ENCODE peak calls at places on chromosomes 2 and 18, in ten cellular contexts. One of them, this sample, is unnamed.

GRCh38 chr2:229178706-229179105 is 92.4 kb downstream of the PID1 start:
- DNase-seq in heart left ventricle: no peak
- DNase-seq in breast epithelium: no peak
- DNase-seq in HepG2: no peak
- DNase-seq in ovary: no peak
- DNase-seq in H54: no peak
- DNase-seq in transverse colon: no peak
- DNase-seq in A549: no peak
- DNase-seq in lower leg skin: no peak
- DNase-seq in GM12878: no peak
- DNase-seq in this sample: no peak

GRCh38 chr18:8423051-8423558 is 186.1 kb upstream of the RAB12 start:
- DNase-seq in heart left ventricle: no peak
- DNase-seq in breast epithelium: no peak
- DNase-seq in HepG2: peak
- DNase-seq in ovary: no peak
- DNase-seq in H54: peak
- DNase-seq in transverse colon: no peak
- DNase-seq in A549: no peak
- DNase-seq in lower leg skin: no peak
- DNase-seq in GM12878: no peak
- DNase-seq in this sample: no peak

GRCh38 chr2:160063266-160063665 is 851 bp upstream of the PLA2R1 start:
- DNase-seq in heart left ventricle: no peak
- DNase-seq in breast epithelium: no peak
- DNase-seq in HepG2: no peak
- DNase-seq in ovary: no peak
- DNase-seq in H54: no peak
- DNase-seq in transverse colon: no peak
- DNase-seq in A549: no peak
- DNase-seq in lower leg skin: no peak
- DNase-seq in GM12878: no peak
- DNase-seq in this sample: no peak

GRCh38 chr2:9408641-9409151 is 14.6 kb downstream of the ITGB1BP1 start:
- DNase-seq in heart left ventricle: no peak
- DNase-seq in breast epithelium: no peak
- DNase-seq in HepG2: no peak
- DNase-seq in ovary: no peak
- DNase-seq in H54: no peak
- DNase-seq in transverse colon: no peak
- DNase-seq in A549: no peak
- DNase-seq in lower leg skin: no peak
- DNase-seq in GM12878: no peak
- DNase-seq in this sample: peak

GRCh38 chr2:25790074-25790473 is 88.2 kb downstream of the ASXL2 start:
- DNase-seq in heart left ventricle: no peak
- DNase-seq in breast epithelium: no peak
- DNase-seq in HepG2: no peak
- DNase-seq in ovary: no peak
- DNase-seq in H54: no peak
- DNase-seq in transverse colon: no peak
- DNase-seq in A549: no peak
- DNase-seq in lower leg skin: no peak
- DNase-seq in GM12878: no peak
- DNase-seq in this sample: no peak

GRCh38 chr2:121285077-121285449 is at the start of gene TFCP2L1:
- DNase-seq in heart left ventricle: no peak
- DNase-seq in breast epithelium: peak
- DNase-seq in HepG2: no peak
- DNase-seq in ovary: no peak
- DNase-seq in H54: no peak
- DNase-seq in transverse colon: peak
- DNase-seq in A549: peak
- DNase-seq in lower leg skin: no peak
- DNase-seq in GM12878: no peak
- DNase-seq in this sample: peak

GRCh38 chr2:85537600-85538506 is 1.1 kb upstream of the MAT2A start:
- DNase-seq in heart left ventricle: peak
- DNase-seq in breast epithelium: peak
- DNase-seq in HepG2: peak
- DNase-seq in ovary: peak
- DNase-seq in H54: no peak
- DNase-seq in transverse colon: peak
- DNase-seq in A549: peak
- DNase-seq in lower leg skin: peak
- DNase-seq in GM12878: no peak
- DNase-seq in this sample: peak

GRCh38 chr2:65477590-65477989 is 45.2 kb upstream of the SPRED2 start:
- DNase-seq in heart left ventricle: no peak
- DNase-seq in breast epithelium: no peak
- DNase-seq in HepG2: no peak
- DNase-seq in ovary: no peak
- DNase-seq in H54: no peak
- DNase-seq in transverse colon: no peak
- DNase-seq in A549: no peak
- DNase-seq in lower leg skin: no peak
- DNase-seq in GM12878: no peak
- DNase-seq in this sample: no peak

GRCh38 chr2:204753841-204754240 is 208.6 kb downstream of the PARD3B start:
- DNase-seq in heart left ventricle: no peak
- DNase-seq in breast epithelium: no peak
- DNase-seq in HepG2: no peak
- DNase-seq in ovary: no peak
- DNase-seq in H54: no peak
- DNase-seq in transverse colon: no peak
- DNase-seq in A549: no peak
- DNase-seq in lower leg skin: no peak
- DNase-seq in GM12878: no peak
- DNase-seq in this sample: no peak

GRCh38 chr2:90069290-90069894 is 1377.9 kb downstream of the RPIA start:
- DNase-seq in heart left ventricle: no peak
- DNase-seq in breast epithelium: no peak
- DNase-seq in HepG2: peak
- DNase-seq in ovary: no peak
- DNase-seq in H54: peak
- DNase-seq in transverse colon: peak
- DNase-seq in A549: peak
- DNase-seq in lower leg skin: no peak
- DNase-seq in GM12878: no peak
- DNase-seq in this sample: peak

GRCh38 chr2:110114801-110115200 is 821 bp downstream of the MALL start:
- DNase-seq in heart left ventricle: no peak
- DNase-seq in breast epithelium: no peak
- DNase-seq in HepG2: no peak
- DNase-seq in ovary: no peak
- DNase-seq in H54: no peak
- DNase-seq in transverse colon: peak
- DNase-seq in A549: peak
- DNase-seq in lower leg skin: no peak
- DNase-seq in GM12878: no peak
- DNase-seq in this sample: no peak

GRCh38 chr2:110114007-110114591 is 1.5 kb downstream of the MALL start:
- DNase-seq in heart left ventricle: peak
- DNase-seq in breast epithelium: no peak
- DNase-seq in HepG2: peak
- DNase-seq in ovary: no peak
- DNase-seq in H54: peak
- DNase-seq in transverse colon: peak
- DNase-seq in A549: peak
- DNase-seq in lower leg skin: no peak
- DNase-seq in GM12878: no peak
- DNase-seq in this sample: peak

GRCh38 chr2:110121052-110121334 is 5.4 kb upstream of the MALL start:
- DNase-seq in heart left ventricle: no peak
- DNase-seq in breast epithelium: no peak
- DNase-seq in HepG2: no peak
- DNase-seq in ovary: no peak
- DNase-seq in H54: no peak
- DNase-seq in transverse colon: no peak
- DNase-seq in A549: no peak
- DNase-seq in lower leg skin: no peak
- DNase-seq in GM12878: no peak
- DNase-seq in this sample: no peak

GRCh38 chr2:110120171-110121051 is 4.8 kb upstream of the MALL start:
- DNase-seq in heart left ventricle: peak
- DNase-seq in breast epithelium: no peak
- DNase-seq in HepG2: no peak
- DNase-seq in ovary: no peak
- DNase-seq in H54: no peak
- DNase-seq in transverse colon: no peak
- DNase-seq in A549: no peak
- DNase-seq in lower leg skin: no peak
- DNase-seq in GM12878: no peak
- DNase-seq in this sample: peak

GRCh38 chr2:110116033-110116710 is 550 bp upstream of the MALL start:
- DNase-seq in heart left ventricle: peak
- DNase-seq in breast epithelium: no peak
- DNase-seq in HepG2: no peak
- DNase-seq in ovary: no peak
- DNase-seq in H54: peak
- DNase-seq in transverse colon: peak
- DNase-seq in A549: peak
- DNase-seq in lower leg skin: no peak
- DNase-seq in GM12878: no peak
- DNase-seq in this sample: peak
- TF ChIP-seq POLR2A in heart left ventricle: no peak
- TF ChIP-seq POLR2A in breast epithelium: no peak
- TF ChIP-seq POLR2A in HepG2: no peak
- TF ChIP-seq POLR2A in ovary: no peak
- TF ChIP-seq POLR2A in H54: peak
- TF ChIP-seq POLR2A in transverse colon: no peak
- TF ChIP-seq POLR2A in A549: no peak
- TF ChIP-seq POLR2A in lower leg skin: no peak
- TF ChIP-seq POLR2A in GM12878: no peak
- TF ChIP-seq POLR2A in this sample: no peak

GRCh38 chr2:101253013-101253712 is 477 bp downstream of the CNOT11 start:
- DNase-seq in heart left ventricle: peak
- DNase-seq in breast epithelium: peak
- DNase-seq in HepG2: no peak
- DNase-seq in ovary: peak
- DNase-seq in H54: peak
- DNase-seq in transverse colon: peak
- DNase-seq in A549: peak
- DNase-seq in lower leg skin: peak
- DNase-seq in GM12878: no peak
- DNase-seq in this sample: peak

GRCh38 chr2:101253713-101254085 is 1.0 kb downstream of the CNOT11 start:
- DNase-seq in heart left ventricle: no peak
- DNase-seq in breast epithelium: no peak
- DNase-seq in HepG2: no peak
- DNase-seq in ovary: no peak
- DNase-seq in H54: no peak
- DNase-seq in transverse colon: no peak
- DNase-seq in A549: no peak
- DNase-seq in lower leg skin: no peak
- DNase-seq in GM12878: no peak
- DNase-seq in this sample: no peak

GRCh38 chr2:101249826-101250225 is 2.9 kb upstream of the CNOT11 start:
- DNase-seq in heart left ventricle: no peak
- DNase-seq in breast epithelium: no peak
- DNase-seq in HepG2: no peak
- DNase-seq in ovary: no peak
- DNase-seq in H54: no peak
- DNase-seq in transverse colon: no peak
- DNase-seq in A549: no peak
- DNase-seq in lower leg skin: no peak
- DNase-seq in GM12878: no peak
- DNase-seq in this sample: no peak

GRCh38 chr2:101251844-101252407 is 760 bp upstream of the CNOT11 start:
- DNase-seq in heart left ventricle: no peak
- DNase-seq in breast epithelium: no peak
- DNase-seq in HepG2: peak
- DNase-seq in ovary: no peak
- DNase-seq in H54: no peak
- DNase-seq in transverse colon: peak
- DNase-seq in A549: peak
- DNase-seq in lower leg skin: peak
- DNase-seq in GM12878: no peak
- DNase-seq in this sample: peak

GRCh38 chr2:101252408-101253012 is at the start of gene CNOT11:
- DNase-seq in heart left ventricle: peak
- DNase-seq in breast epithelium: peak
- DNase-seq in HepG2: peak
- DNase-seq in ovary: peak
- DNase-seq in H54: peak
- DNase-seq in transverse colon: peak
- DNase-seq in A549: peak
- DNase-seq in lower leg skin: peak
- DNase-seq in GM12878: peak
- DNase-seq in this sample: peak
- TF ChIP-seq POLR2A in heart left ventricle: peak
- TF ChIP-seq POLR2A in breast epithelium: peak
- TF ChIP-seq POLR2A in HepG2: peak
- TF ChIP-seq POLR2A in ovary: peak
- TF ChIP-seq POLR2A in H54: peak
- TF ChIP-seq POLR2A in transverse colon: peak
- TF ChIP-seq POLR2A in A549: peak
- TF ChIP-seq POLR2A in lower leg skin: peak
- TF ChIP-seq POLR2A in GM12878: peak
- TF ChIP-seq POLR2A in this sample: peak

GRCh38 chr2:110115291-110116032 is at the start of gene MALL:
- DNase-seq in heart left ventricle: peak
- DNase-seq in breast epithelium: peak
- DNase-seq in HepG2: no peak
- DNase-seq in ovary: no peak
- DNase-seq in H54: peak
- DNase-seq in transverse colon: peak
- DNase-seq in A549: peak
- DNase-seq in lower leg skin: no peak
- DNase-seq in GM12878: no peak
- DNase-seq in this sample: peak
- TF ChIP-seq POLR2A in heart left ventricle: peak
- TF ChIP-seq POLR2A in breast epithelium: peak
- TF ChIP-seq POLR2A in HepG2: no peak
- TF ChIP-seq POLR2A in ovary: no peak
- TF ChIP-seq POLR2A in H54: peak
- TF ChIP-seq POLR2A in transverse colon: peak
- TF ChIP-seq POLR2A in A549: peak
- TF ChIP-seq POLR2A in lower leg skin: no peak
- TF ChIP-seq POLR2A in GM12878: no peak
- TF ChIP-seq POLR2A in this sample: peak

GRCh38 chr2:127654084-127654837 is 8.3 kb downstream of the GPR17 start:
- DNase-seq in heart left ventricle: peak
- DNase-seq in breast epithelium: no peak
- DNase-seq in HepG2: no peak
- DNase-seq in ovary: no peak
- DNase-seq in H54: no peak
- DNase-seq in transverse colon: no peak
- DNase-seq in A549: no peak
- DNase-seq in lower leg skin: no peak
- DNase-seq in GM12878: no peak
- DNase-seq in this sample: no peak
- TF ChIP-seq POLR2A in heart left ventricle: no peak
- TF ChIP-seq POLR2A in breast epithelium: no peak
- TF ChIP-seq POLR2A in HepG2: no peak
- TF ChIP-seq POLR2A in ovary: no peak
- TF ChIP-seq POLR2A in H54: no peak
- TF ChIP-seq POLR2A in transverse colon: no peak
- TF ChIP-seq POLR2A in A549: no peak
- TF ChIP-seq POLR2A in lower leg skin: no peak
- TF ChIP-seq POLR2A in GM12878: no peak
- TF ChIP-seq POLR2A in this sample: no peak

GRCh38 chr2:169002151-169002738 is 28.9 kb downstream of the ABCB11 start:
- DNase-seq in heart left ventricle: no peak
- DNase-seq in breast epithelium: no peak
- DNase-seq in HepG2: no peak
- DNase-seq in ovary: no peak
- DNase-seq in H54: no peak
- DNase-seq in transverse colon: no peak
- DNase-seq in A549: no peak
- DNase-seq in lower leg skin: no peak
- DNase-seq in GM12878: no peak
- DNase-seq in this sample: no peak
- TF ChIP-seq POLR2A in heart left ventricle: no peak
- TF ChIP-seq POLR2A in breast epithelium: no peak
- TF ChIP-seq POLR2A in HepG2: no peak
- TF ChIP-seq POLR2A in ovary: no peak
- TF ChIP-seq POLR2A in H54: no peak
- TF ChIP-seq POLR2A in transverse colon: no peak
- TF ChIP-seq POLR2A in A549: no peak
- TF ChIP-seq POLR2A in lower leg skin: no peak
- TF ChIP-seq POLR2A in GM12878: no peak
- TF ChIP-seq POLR2A in this sample: no peak